ENCODE peak calls at places on chromosomes 7 and 10, in five cellular contexts. V is T-cell, G is aorta, X is NCI-H1417, B is anterior cingulate cortex. S is an unnamed sample.
A peak's percentile ranks its signal among the peaks of the same experiment; 100 is the strongest.

GRCh38 chr7:102273749-102274712 is 12.6 kb upstream of the SH2B2 start:
- DNase-seq in G (no peak), X (no peak), B (no peak), V (no peak), S (no peak)

GRCh38 chr7:158258411-158259130 is 329.1 kb downstream of the PTPRN2 start:
- DNase-seq in X (no peak), G (peak; percentile 46), V (no peak), B (no peak), S (no peak)

GRCh38 chr10:100999742-101000601 is at the start of gene LZTS2:
- DNase-seq in G (no peak), X (peak; percentile 15), V (no peak), B (peak; percentile 23), S (no peak)

GRCh38 chr7:2953099-2953498 is 90.6 kb downstream of the CARD11 start:
- DNase-seq in V (no peak), G (no peak), X (no peak), B (no peak), S (no peak)

GRCh38 chr10:59175538-59176240 is 754 bp upstream of the PHYHIPL start:
- DNase-seq in B (peak; percentile 64), X (no peak), V (no peak), G (peak; percentile 54), S (no peak)

GRCh38 chr7:131889572-131890150 is 333.2 kb upstream of the PODXL start:
- DNase-seq in G (no peak), B (no peak), X (peak; percentile 14), V (no peak), S (no peak)

GRCh38 chr7:22853674-22854157 is 31.1 kb upstream of the TOMM7 start:
- DNase-seq in V (peak; percentile 60), X (no peak), B (no peak), G (no peak), S (no peak)

GRCh38 chr10:103666751-103667150 is 173.2 kb downstream of the NEURL1 start:
- DNase-seq in X (no peak), V (no peak), B (no peak), G (no peak), S (no peak)

GRCh38 chr7:80410081-80410480 is 101.8 kb downstream of the GNAT3 start:
- DNase-seq in G (no peak), V (no peak), X (no peak), B (no peak), S (no peak)

GRCh38 chr10:43793714-43794113 is 145.0 kb upstream of the ZNF32 start:
- DNase-seq in G (no peak), B (no peak), V (no peak), X (no peak), S (no peak)

GRCh38 chr7:157397751-157398691 is 61.2 kb downstream of the DNAJB6 start:
- DNase-seq in B (no peak), V (no peak), G (peak; percentile 80), X (peak; percentile 17), S (no peak)

GRCh38 chr7:43430412-43430811 is 152.5 kb upstream of the STK17A start:
- DNase-seq in B (no peak), X (no peak), G (no peak), V (no peak), S (no peak)

GRCh38 chr10:98460837-98461499 is 14.2 kb upstream of the HPS1 start:
- DNase-seq in X (no peak), G (no peak), V (no peak), B (no peak), S (no peak)

GRCh38 chr7:82760092-82760491 is 316.5 kb upstream of the CACNA2D1 start:
- DNase-seq in X (no peak), G (no peak), V (no peak), B (no peak), S (no peak)

GRCh38 chr7:126819197-126819484 is 433.6 kb downstream of the GRM8 start:
- DNase-seq in G (no peak), B (no peak), V (no peak), X (no peak), S (no peak)

GRCh38 chr10:68576118-68576517 is 16.0 kb downstream of the TET1 start:
- DNase-seq in G (no peak), X (no peak), B (no peak), V (no peak), S (no peak)

GRCh38 chr7:82345886-82346285 is 97.7 kb downstream of the CACNA2D1 start:
- DNase-seq in X (no peak), V (no peak), G (no peak), B (no peak), S (no peak)